ENCODE peak calls at places on chromosome 2, in seven cellular contexts. Z is activated CD4-positive, alpha-beta T cell treated with anti-CD3 and anti-CD28 coated beads, Interleukin-2, amount 50 U/mL, for 1 hour; S is foreskin keratinocyte; A is M059J; N is iris pigment epithelial cell; T is ascending aorta; G is T follicular helper cell. L is an unnamed sample.

GRCh38 chr2:157172866-157173578 is 84.5 kb upstream of the GALNT5 start:
- DNase-seq in Z (no peak), S (no peak), A (peak), N (peak), T (no peak), G (no peak), L (no peak)

GRCh38 chr2:159094173-159094737 is 125.8 kb downstream of the TANC1 start:
- DNase-seq in Z (no peak), S (no peak), A (peak), N (peak), T (peak), G (no peak), L (peak)

GRCh38 chr2:167134381-167135072 is 246.2 kb downstream of the XIRP2 start:
- DNase-seq in Z (no peak), S (peak), A (peak), N (peak), T (no peak), G (no peak), L (no peak)

GRCh38 chr2:41579811-41580210 is 468.0 kb upstream of the PKDCC start:
- DNase-seq in Z (no peak), S (no peak), A (no peak), N (peak), T (no peak), G (no peak), L (no peak)

GRCh38 chr2:33216508-33217182 is 259.8 kb upstream of the RASGRP3 start:
- DNase-seq in Z (no peak), S (no peak), A (no peak), N (peak), T (peak), G (no peak), L (peak)

GRCh38 chr2:215950009-215950408 is 63.3 kb downstream of the MREG start:
- DNase-seq in Z (no peak), S (no peak), A (peak), N (peak), T (no peak), G (no peak), L (no peak)

GRCh38 chr2:68709421-68709911 is 25.1 kb upstream of the ARHGAP25 start:
- DNase-seq in Z (no peak), S (no peak), A (peak), N (peak), T (no peak), G (no peak), L (peak)

GRCh38 chr2:86274918-86275275 is 62.5 kb downstream of the REEP1 start:
- DNase-seq in Z (no peak), S (no peak), A (peak), N (peak), T (no peak), G (no peak), L (no peak)

GRCh38 chr2:77488141-77488540 is 34.0 kb downstream of the LRRTM4 start:
- DNase-seq in Z (no peak), S (no peak), A (no peak), N (no peak), T (no peak), G (no peak), L (no peak)

GRCh38 chr2:10668402-10669012 is 21.3 kb downstream of the NOL10 start:
- DNase-seq in Z (no peak), S (no peak), A (peak), N (peak), T (no peak), G (peak), L (no peak)

GRCh38 chr2:36330456-36331395 is 24.9 kb upstream of the CRIM1 start:
- DNase-seq in Z (no peak), S (no peak), A (no peak), N (no peak), T (no peak), G (no peak), L (no peak)

GRCh38 chr2:118584380-118584779 is 263.1 kb downstream of the EN1 start:
- DNase-seq in Z (no peak), S (no peak), A (no peak), N (no peak), T (no peak), G (no peak), L (no peak)

GRCh38 chr2:106886916-106887758 is 1.2 kb upstream of the ST6GAL2 start:
- DNase-seq in Z (no peak), S (peak), A (peak), N (peak), T (peak), G (no peak), L (peak)

GRCh38 chr2:42089340-42089925 is 41.6 kb downstream of the PKDCC start:
- DNase-seq in Z (peak), S (no peak), A (peak), N (peak), T (peak), G (no peak), L (peak)

GRCh38 chr2:241148891-241149674 is at the start of gene PASK:
- DNase-seq in Z (peak), S (peak), A (peak), N (peak), T (peak), G (peak), L (peak)

GRCh38 chr2:142694282-142694681 is 183.2 kb upstream of the KYNU start:
- DNase-seq in Z (no peak), S (no peak), A (no peak), N (no peak), T (no peak), G (no peak), L (no peak)

GRCh38 chr2:121233486-121234110 is 51.4 kb downstream of the TFCP2L1 start:
- DNase-seq in Z (no peak), S (no peak), A (no peak), N (no peak), T (no peak), G (no peak), L (no peak)

GRCh38 chr2:182594286-182594685 is 121.8 kb upstream of the DNAJC10 start:
- DNase-seq in Z (no peak), S (peak), A (peak), N (peak), T (no peak), G (no peak), L (no peak)

GRCh38 chr2:47561906-47562305 is 158.9 kb downstream of the MSH2 start:
- DNase-seq in Z (no peak), S (no peak), A (no peak), N (no peak), T (peak), G (no peak), L (no peak)

GRCh38 chr2:145158051-145158586 is 638.2 kb upstream of the ZEB2 start:
- DNase-seq in Z (no peak), S (no peak), A (peak), N (peak), T (peak), G (no peak), L (peak)

GRCh38 chr2:46276652-46277051 is 20.6 kb upstream of the EPAS1 start:
- DNase-seq in Z (no peak), S (no peak), A (no peak), N (peak), T (no peak), G (no peak), L (no peak)

GRCh38 chr2:54402350-54402749 is 53.8 kb upstream of the SPTBN1 start:
- DNase-seq in Z (no peak), S (no peak), A (peak), N (peak), T (no peak), G (no peak), L (peak)

GRCh38 chr2:233413529-233414272 is 59.4 kb downstream of the DGKD start:
- DNase-seq in Z (peak), S (peak), A (peak), N (no peak), T (peak), G (peak), L (peak)

GRCh38 chr2:155223781-155224406 is 525.4 kb downstream of the KCNJ3 start:
- DNase-seq in Z (no peak), S (no peak), A (no peak), N (peak), T (no peak), G (no peak), L (peak)

GRCh38 chr2:218367415-218368149 is 10.9 kb downstream of the CATIP start:
- DNase-seq in Z (peak), S (no peak), A (peak), N (peak), T (peak), G (peak), L (peak)

GRCh38 chr2:237392186-237392585 is 21.8 kb downstream of the COL6A3 start:
- DNase-seq in Z (no peak), S (no peak), A (no peak), N (no peak), T (no peak), G (no peak), L (no peak)

GRCh38 chr2:34570266-34570872 is 971.3 kb upstream of the FAM98A start:
- DNase-seq in Z (no peak), S (peak), A (peak), N (peak), T (no peak), G (no peak), L (peak)

GRCh38 chr2:19617251-19617650 is 258.8 kb upstream of the OSR1 start:
- DNase-seq in Z (no peak), S (no peak), A (peak), N (no peak), T (no peak), G (no peak), L (no peak)

GRCh38 chr2:218345491-218346176 is 11.0 kb upstream of the CATIP start:
- DNase-seq in Z (no peak), S (no peak), A (no peak), N (no peak), T (no peak), G (no peak), L (no peak)

GRCh38 chr2:2026252-2026831 is 282.0 kb upstream of the PXDN start:
- DNase-seq in Z (no peak), S (no peak), A (peak), N (no peak), T (no peak), G (no peak), L (no peak)

GRCh38 chr2:42046819-42047487 is 868 bp upstream of the PKDCC start:
- DNase-seq in Z (no peak), S (no peak), A (no peak), N (peak), T (peak), G (no peak), L (peak)

GRCh38 chr2:9594361-9595063 is 36.3 kb downstream of the YWHAQ start:
- DNase-seq in Z (no peak), S (peak), A (peak), N (peak), T (peak), G (no peak), L (peak)

GRCh38 chr2:40287201-40287600 is 164.7 kb downstream of the SLC8A1 start:
- DNase-seq in Z (no peak), S (peak), A (no peak), N (no peak), T (no peak), G (no peak), L (no peak)

GRCh38 chr2:156826342-156826933 is 390.3 kb downstream of the GPD2 start:
- DNase-seq in Z (no peak), S (no peak), A (peak), N (peak), T (no peak), G (no peak), L (no peak)

GRCh38 chr2:241153616-241154015 is 3.3 kb downstream of the PPP1R7 start:
- DNase-seq in Z (no peak), S (no peak), A (peak), N (peak), T (no peak), G (no peak), L (no peak)

GRCh38 chr2:134178109-134178877 is 75.6 kb upstream of the MGAT5 start:
- DNase-seq in Z (no peak), S (no peak), A (peak), N (peak), T (no peak), G (no peak), L (no peak)

GRCh38 chr2:216011320-216011849 is 2.0 kb downstream of the MREG start:
- DNase-seq in Z (no peak), S (no peak), A (no peak), N (no peak), T (no peak), G (no peak), L (no peak)

GRCh38 chr2:125855204-125855603 is 800.8 kb upstream of the GYPC start:
- DNase-seq in Z (no peak), S (no peak), A (no peak), N (no peak), T (no peak), G (no peak), L (no peak)